ENCODE peak calls at places on chromosomes 12 and 14, in four cellular contexts. S is activated CD4-positive, alpha-beta T cell treated with anti-CD3 and anti-CD28 coated beads, Interleukin-2, amount 50 U/mL, for 4 hours; X is germinal center; D is memory B cell. R is an unnamed sample.

GRCh38 chr12:31896514-31897039 is 62.6 kb upstream of the RESF1 start:
- DNase-seq in D (peak; percentile 93), S (peak; percentile 81), X (peak; percentile 91), R (peak; percentile 99)

GRCh38 chr12:81270385-81270784 is 192.5 kb downstream of the ACSS3 start:
- DNase-seq in S (no peak), D (no peak), X (no peak), R (no peak)

GRCh38 chr12:6280053-6280469 is 30.4 kb upstream of the PLEKHG6 start:
- DNase-seq in D (no peak), S (no peak), X (no peak), R (no peak)

GRCh38 chr14:22252591-22253178 is 336.3 kb downstream of the DAD1 start:
- DNase-seq in X (no peak), D (no peak), S (no peak), R (no peak)

GRCh38 chr12:95802482-95803264 is 12.1 kb upstream of the NTN4 start:
- DNase-seq in S (no peak), D (no peak), X (no peak), R (no peak)

GRCh38 chr14:91830777-91831176 is 36.6 kb downstream of the TC2N start:
- DNase-seq in D (no peak), S (no peak), X (no peak), R (peak; percentile 71)

GRCh38 chr14:44820230-44820964 is 141.3 kb downstream of the KLHL28 start:
- DNase-seq in D (no peak), X (no peak), S (no peak), R (no peak)

GRCh38 chr12:88057994-88058718 is 29.0 kb upstream of the C12orf50 start:
- DNase-seq in X (no peak), D (no peak), S (no peak), R (no peak)

GRCh38 chr12:2341871-2342270 is 289.1 kb downstream of the CACNA1C start:
- DNase-seq in D (no peak), X (no peak), S (no peak), R (no peak)

GRCh38 chr12:101857043-101857558 is 20.3 kb upstream of the DRAM1 start:
- DNase-seq in S (no peak), D (no peak), X (no peak), R (no peak)

GRCh38 chr14:93234798-93235197 is 27.7 kb downstream of the UBR7 start:
- DNase-seq in S (no peak), D (no peak), X (peak; percentile 6), R (no peak)

GRCh38 chr12:77204055-77204454 is 138.7 kb upstream of the E2F7 start:
- DNase-seq in D (no peak), X (no peak), S (no peak), R (peak; percentile 9)

GRCh38 chr14:65229431-65230286 is 127.3 kb upstream of the MAX start:
- DNase-seq in D (no peak), X (peak; percentile 51), S (peak; percentile 7), R (no peak)

GRCh38 chr12:219891-220352 is 6.0 kb upstream of the SLC6A12 start:
- DNase-seq in S (no peak), D (no peak), X (peak; percentile 72), R (peak; percentile 78)

GRCh38 chr14:58133739-58134138 is 18.3 kb downstream of the ARMH4 start:
- DNase-seq in S (no peak), D (no peak), X (no peak), R (no peak)